ENCODE peak calls at places on chromosomes 7 and 10, in six cellular contexts. F is neural crest cell, S is upper lobe of right lung, J is pancreas, D is RWPE1, U is PC-3. C is an unnamed sample.

GRCh38 chr7:3065724-3066143 is 22.1 kb upstream of the CARD11 start:
- DNase-seq in F (peak; percentile 30), S (no peak), J (peak; percentile 61), D (peak; percentile 47), U (peak; percentile 33), C (peak; percentile 14)

GRCh38 chr7:38615665-38616064 is 15.5 kb downstream of the AMPH start:
- DNase-seq in F (no peak), S (no peak), J (no peak), D (no peak), U (no peak), C (no peak)

GRCh38 chr7:101753316-101753715 is 64.1 kb upstream of the CUX1 start:
- DNase-seq in F (no peak), S (no peak), J (no peak), D (no peak), U (no peak), C (no peak)

GRCh38 chr7:101201695-101202602 is 1.1 kb upstream of the MOGAT3 start:
- DNase-seq in F (no peak), S (no peak), J (no peak), D (no peak), U (no peak), C (no peak)

GRCh38 chr10:122460891-122461293 is 461 bp upstream of the HTRA1 start:
- DNase-seq in F (no peak), S (no peak), J (no peak), D (no peak), U (no peak), C (no peak)

GRCh38 chr7:19932549-19933249 is 159.3 kb upstream of the TMEM196 start:
- DNase-seq in F (no peak), S (no peak), J (peak; percentile 51), D (no peak), U (no peak), C (no peak)

GRCh38 chr7:140670343-140670935 is 2.3 kb upstream of the ADCK2 start:
- DNase-seq in F (no peak), S (peak; percentile 3), J (no peak), D (no peak), U (no peak), C (no peak)

GRCh38 chr10:85187047-85187446 is 858.7 kb downstream of the CCSER2 start:
- DNase-seq in F (no peak), S (no peak), J (no peak), D (no peak), U (no peak), C (no peak)

GRCh38 chr10:50291261-50291850 is 40.0 kb upstream of the ASAH2 start:
- DNase-seq in F (no peak), S (no peak), J (no peak), D (no peak), U (peak; percentile 58), C (no peak)

GRCh38 chr7:31937982-31938381 is 132.2 kb downstream of the PDE1C start:
- DNase-seq in F (no peak), S (no peak), J (no peak), D (no peak), U (no peak), C (no peak)

GRCh38 chr7:31939076-31939475 is 131.1 kb downstream of the PDE1C start:
- DNase-seq in F (no peak), S (no peak), J (no peak), D (no peak), U (peak; percentile 47), C (no peak)

GRCh38 chr7:31935671-31936070 is 134.5 kb downstream of the PDE1C start:
- DNase-seq in F (no peak), S (no peak), J (no peak), D (no peak), U (no peak), C (no peak)

GRCh38 chr7:31940167-31940566 is 130.0 kb downstream of the PDE1C start:
- DNase-seq in F (no peak), S (no peak), J (no peak), D (no peak), U (no peak), C (no peak)

GRCh38 chr7:31938650-31939049 is 131.6 kb downstream of the PDE1C start:
- DNase-seq in F (no peak), S (no peak), J (no peak), D (peak; percentile 57), U (peak; percentile 85), C (peak; percentile 20)
- TF ChIP-seq CTCF in F (peak; percentile 48), S (no peak), J (no peak), D (no peak), U (peak; percentile 49), C (peak; percentile 62)

GRCh38 chr7:149280151-149280550 is 18.2 kb downstream of the ZNF783 start:
- DNase-seq in F (no peak), S (no peak), J (no peak), D (no peak), U (no peak), C (no peak)

GRCh38 chr7:149278396-149278795 is 16.4 kb downstream of the ZNF783 start:
- DNase-seq in F (no peak), S (no peak), J (no peak), D (no peak), U (no peak), C (no peak)

GRCh38 chr7:149280661-149281507 is 18.9 kb downstream of the ZNF783 start:
- DNase-seq in F (no peak), S (no peak), J (no peak), D (no peak), U (no peak), C (no peak)

GRCh38 chr7:149277871-149278270 is 15.9 kb downstream of the ZNF783 start:
- DNase-seq in F (no peak), S (no peak), J (no peak), D (no peak), U (no peak), C (no peak)

GRCh38 chr7:149279111-149279743 is 17.2 kb downstream of the ZNF783 start:
- DNase-seq in F (no peak), S (no peak), J (no peak), D (no peak), U (no peak), C (no peak)
- TF ChIP-seq CTCF in F (no peak), S (no peak), J (no peak), D (no peak), U (no peak), C (no peak)

DNA sequence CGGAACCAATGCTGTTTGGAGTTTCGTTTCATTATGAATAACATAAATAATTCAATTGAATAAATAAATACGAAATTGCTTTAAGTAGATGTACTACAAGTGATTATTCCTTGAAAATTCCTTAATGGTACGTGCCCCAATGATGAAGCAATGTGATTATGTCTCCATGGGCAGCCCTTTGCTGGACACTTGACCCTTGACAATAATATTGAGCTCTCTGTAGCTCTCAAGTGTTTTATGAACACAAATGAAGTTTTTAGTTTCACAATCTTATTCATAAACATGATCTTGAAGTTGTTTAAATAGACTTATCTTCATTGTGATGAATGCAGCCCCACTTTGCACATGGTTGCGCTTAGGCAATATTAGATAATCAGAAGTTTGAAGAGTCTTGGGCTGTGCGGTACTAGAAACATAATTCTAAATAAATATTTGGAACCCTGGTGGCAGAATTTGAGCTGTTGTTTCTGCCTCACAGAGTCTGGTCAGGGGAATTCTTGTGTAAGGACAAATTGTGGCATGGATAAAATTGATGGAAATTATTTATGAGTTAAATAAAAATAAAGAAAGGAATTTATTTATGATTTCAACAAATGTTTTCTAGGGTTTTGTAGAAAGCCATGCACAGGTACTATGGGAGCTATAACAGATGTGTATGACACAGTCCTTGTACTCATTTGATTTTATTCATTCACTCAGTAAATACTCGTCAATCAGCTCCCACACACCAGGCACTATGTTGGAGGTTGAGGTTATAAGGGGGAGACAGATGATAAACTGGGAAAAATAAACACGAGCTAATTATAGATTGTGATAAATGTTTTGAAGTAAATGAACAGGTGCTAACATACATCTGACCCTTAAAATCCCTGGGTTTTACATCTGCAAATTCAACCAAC is 217.9 kb downstream of the GALNT17 start:
- DNase-seq in F (no peak), S (no peak), J (no peak), D (no peak), U (no peak), C (no peak)
- TF ChIP-seq CTCF in F (no peak), S (no peak), J (no peak), D (no peak), U (no peak), C (no peak)

GRCh38 chr10:133199488-133199885 is 30.5 kb upstream of the UTF1 start:
- DNase-seq in F (no peak), S (no peak), J (no peak), D (no peak), U (no peak), C (no peak)
- TF ChIP-seq CTCF in F (no peak), S (no peak), J (no peak), D (no peak), U (no peak), C (no peak)

DNA sequence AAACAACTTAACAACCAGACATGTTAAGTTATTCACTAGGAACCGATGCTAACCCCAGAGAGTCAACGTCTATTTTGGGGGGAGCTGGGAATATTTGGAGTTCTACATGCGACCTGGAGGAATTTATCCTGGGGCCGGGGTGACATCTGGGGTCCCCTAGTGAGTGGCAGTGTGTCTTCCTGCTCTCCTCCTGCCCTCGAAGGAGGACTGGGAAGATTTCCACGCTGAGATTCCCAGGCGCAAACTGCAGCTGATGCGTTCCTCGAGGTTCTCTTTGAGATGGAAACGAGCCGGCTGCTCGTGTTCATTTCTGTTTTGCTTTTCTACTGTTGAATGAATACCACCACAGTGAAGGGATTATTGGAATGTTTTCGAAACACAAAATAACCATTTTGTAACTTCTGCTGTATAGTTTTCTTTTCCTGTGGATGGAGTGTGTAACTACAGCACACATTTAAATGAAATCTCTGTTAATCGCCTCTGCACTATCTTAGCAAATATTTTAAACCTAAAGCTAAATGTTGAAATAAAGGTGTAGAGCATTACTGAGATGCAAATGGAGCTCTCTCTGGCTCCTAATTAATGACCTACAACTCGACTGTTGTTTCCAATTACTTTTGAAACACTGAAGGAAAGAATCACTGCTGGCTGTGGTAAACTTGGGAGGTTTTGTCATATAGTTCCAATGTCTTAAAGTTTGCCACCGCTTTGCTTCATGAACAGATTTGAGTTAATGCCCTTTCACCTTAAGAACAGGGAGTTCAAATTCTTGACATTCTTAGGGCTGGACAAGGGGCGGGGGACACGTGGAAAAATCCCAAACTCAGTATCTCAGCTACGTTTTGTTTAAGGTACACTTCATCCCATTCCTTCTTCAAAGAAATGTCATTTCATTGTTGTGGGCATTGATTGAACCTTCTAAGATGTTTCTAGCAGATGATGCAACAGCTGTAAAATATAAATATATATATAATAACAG is 21.1 kb downstream of the GATA3 start:
- DNase-seq in F (no peak), S (no peak), J (no peak), D (no peak), U (no peak), C (no peak)
- TF ChIP-seq CTCF in F (peak; percentile 43), S (no peak), J (no peak), D (no peak), U (no peak), C (no peak)